ENCODE peak calls at places on chromosomes 16 and 17, in eight cellular contexts. D is heart left ventricle; I is NCI-H1105; Z is NCI-H446; A is hepatic stellate cell; L is activated CD8-positive, alpha-beta memory T cell treated with anti-CD3 and anti-CD28 coated beads, Interleukin-2, amount 10 ng/mL, durations not matched to agents 7 days and 5 days; Y is AG10803; J is activated CD4-positive, alpha-beta T cell treated with anti-CD3 and anti-CD28 coated beads, Interleukin-2, amount 50 U/mL, for 48 hours. P is an unnamed sample.

GRCh38 chr17:79631640-79632431 is 21.0 kb upstream of the RBFOX3 start:
- DNase-seq in D (no peak), I (no peak), Z (no peak), A (no peak), L (peak), Y (no peak), J (no peak), P (no peak)

GRCh38 chr16:77290451-77291110 is 91.4 kb downstream of the SYCE1L start:
- DNase-seq in D (no peak), I (peak), Z (no peak), A (no peak), L (no peak), Y (peak), J (no peak), P (no peak)

GRCh38 chr17:51651513-51652298 is 391.4 kb downstream of the UTP18 start:
- DNase-seq in D (no peak), I (no peak), Z (no peak), A (no peak), L (no peak), Y (no peak), J (no peak), P (no peak)

GRCh38 chr17:49817993-49818392 is 29.5 kb downstream of the KAT7 start:
- DNase-seq in D (no peak), I (no peak), Z (no peak), A (no peak), L (peak), Y (no peak), J (peak), P (no peak)

GRCh38 chr17:67500261-67500660 is 123.2 kb downstream of the PITPNC1 start:
- DNase-seq in D (no peak), I (no peak), Z (no peak), A (no peak), L (no peak), Y (no peak), J (no peak), P (no peak)

GRCh38 chr16:66873685-66874055 is 6.6 kb upstream of the PDP2 start:
- DNase-seq in D (no peak), I (no peak), Z (no peak), A (no peak), L (no peak), Y (no peak), J (no peak), P (no peak)

GRCh38 chr17:82528484-82529265 is 9.1 kb downstream of the FOXK2 start:
- DNase-seq in D (peak), I (no peak), Z (no peak), A (peak), L (no peak), Y (peak), J (no peak), P (peak)

GRCh38 chr16:85056211-85056748 is 28.7 kb downstream of the KIAA0513 start:
- DNase-seq in D (peak), I (no peak), Z (no peak), A (peak), L (no peak), Y (peak), J (no peak), P (no peak)

GRCh38 chr17:9755083-9755482 is 36.3 kb downstream of the DHRS7C start:
- DNase-seq in D (no peak), I (no peak), Z (no peak), A (no peak), L (no peak), Y (peak), J (no peak), P (no peak)

GRCh38 chr16:28503470-28504259 is 3.0 kb downstream of the IL27 start:
- DNase-seq in D (no peak), I (no peak), Z (no peak), A (no peak), L (no peak), Y (no peak), J (no peak), P (no peak)

GRCh38 chr16:1300664-1301476 is 8.6 kb upstream of the UBE2I start:
- DNase-seq in D (peak), I (no peak), Z (no peak), A (peak), L (peak), Y (peak), J (peak), P (no peak)

GRCh38 chr17:73747221-73748002 is 103.2 kb upstream of the SDK2 start:
- DNase-seq in D (peak), I (peak), Z (peak), A (no peak), L (no peak), Y (no peak), J (no peak), P (no peak)

GRCh38 chr17:51015145-51015558 is 105.5 kb downstream of the SPAG9 start:
- DNase-seq in D (no peak), I (no peak), Z (peak), A (no peak), L (no peak), Y (peak), J (no peak), P (peak)

GRCh38 chr16:85903576-85903975 is 4.6 kb downstream of the IRF8 start:
- DNase-seq in D (no peak), I (no peak), Z (no peak), A (no peak), L (no peak), Y (no peak), J (no peak), P (no peak)

GRCh38 chr17:35728551-35728950 is 2.9 kb upstream of the RASL10B start:
- DNase-seq in D (no peak), I (no peak), Z (no peak), A (no peak), L (no peak), Y (no peak), J (no peak), P (no peak)

GRCh38 chr17:40317345-40317873 is 8.4 kb downstream of the RARA start:
- DNase-seq in D (peak), I (no peak), Z (no peak), A (peak), L (peak), Y (peak), J (no peak), P (peak)

GRCh38 chr17:44065668-44066203 is 735 bp downstream of the LSM12 start:
- DNase-seq in D (no peak), I (no peak), Z (no peak), A (no peak), L (peak), Y (no peak), J (peak), P (no peak)

GRCh38 chr17:68533887-68534700 is 21.9 kb downstream of the PRKAR1A start:
- DNase-seq in D (no peak), I (no peak), Z (no peak), A (no peak), L (no peak), Y (peak), J (no peak), P (no peak)

GRCh38 chr17:7610641-7611040 is 4.1 kb downstream of the FXR2 start:
- DNase-seq in D (no peak), I (peak), Z (no peak), A (no peak), L (no peak), Y (no peak), J (no peak), P (no peak)

GRCh38 chr17:4341616-4341977 is 24.9 kb downstream of the UBE2G1 start:
- DNase-seq in D (no peak), I (no peak), Z (no peak), A (no peak), L (no peak), Y (no peak), J (no peak), P (no peak)

GRCh38 chr17:82937411-82938371 is 97.9 kb upstream of the ZNF750 start:
- DNase-seq in D (no peak), I (no peak), Z (no peak), A (no peak), L (no peak), Y (no peak), J (no peak), P (no peak)

GRCh38 chr17:9402590-9403199 is 172.9 kb downstream of the STX8 start:
- DNase-seq in D (no peak), I (peak), Z (no peak), A (peak), L (peak), Y (peak), J (peak), P (no peak)

GRCh38 chr17:68324114-68324513 is 32.8 kb downstream of the ARSG start:
- DNase-seq in D (no peak), I (no peak), Z (no peak), A (no peak), L (no peak), Y (no peak), J (no peak), P (no peak)

GRCh38 chr17:28057731-28058246 is 15.3 kb downstream of the NLK start:
- DNase-seq in D (no peak), I (no peak), Z (no peak), A (no peak), L (no peak), Y (peak), J (no peak), P (no peak)